ENCODE peak calls at places on chromosomes 2 and 18, in nine cellular contexts. P, B, X, V, Y, U, D, T and N are unnamed samples. For H3K4me1, the result is how much of the 10 kb centered on the place peaks cover.

GRCh38 chr2:21052044-21052443 is 8.2 kb upstream of the APOB start:
- DNase-seq in D (no peak), V (no peak), Y (no peak), T (no peak), U (no peak), X (no peak), B (no peak), P (no peak), N (no peak)

GRCh38 chr2:71538241-71538640 is 84.9 kb downstream of the DYSF start:
- DNase-seq in Y (no peak), X (no peak), V (no peak), D (no peak), B (peak), P (no peak), T (no peak), U (no peak), N (no peak)

GRCh38 chr2:203705184-203705583 is 1.3 kb upstream of the CD28 start:
- DNase-seq in X (no peak), U (no peak), V (no peak), Y (no peak), B (no peak), T (no peak), D (no peak), P (no peak), N (no peak)

GRCh38 chr2:169583494-169583893 is 657 bp upstream of the PPIG start:
- DNase-seq in T (no peak), D (no peak), B (no peak), X (no peak), U (no peak), Y (no peak), V (no peak), P (no peak), N (no peak)

GRCh38 chr2:45282646-45283045 is 273.4 kb upstream of the SIX2 start:
- DNase-seq in U (no peak), T (no peak), P (no peak), V (no peak), X (no peak), Y (no peak), D (no peak), B (no peak), N (no peak)

GRCh38 chr2:237432484-237433092 is 18.6 kb upstream of the COL6A3 start:
- DNase-seq in T (peak), X (peak), D (no peak), Y (no peak), V (no peak), U (no peak), P (peak), B (peak), N (peak)

GRCh38 chr18:35525795-35526475 is 28.2 kb upstream of the INO80C start:
- DNase-seq in T (no peak), P (no peak), U (no peak), D (no peak), X (no peak), B (no peak), Y (no peak), V (no peak), N (peak)

GRCh38 chr18:45957100-45957499 is 10.0 kb downstream of the EPG5 start:
- DNase-seq in U (no peak), D (no peak), P (peak), X (peak), B (no peak), Y (no peak), V (no peak), T (no peak), N (no peak)

GRCh38 chr18:13362617-13363016 is 144.1 kb downstream of the LDLRAD4 start:
- DNase-seq in V (no peak), U (no peak), D (no peak), X (no peak), Y (no peak), T (no peak), B (no peak), P (no peak), N (no peak)

GRCh38 chr18:6139007-6139406 is 243.7 kb upstream of the TMEM200C start:
- DNase-seq in P (no peak), B (no peak), X (no peak), T (no peak), V (no peak), U (no peak), D (no peak), Y (no peak), N (no peak)

GRCh38 chr2:10537522-10538195 is 89.5 kb upstream of the ODC1 start:
- DNase-seq in V (no peak), U (no peak), D (no peak), P (no peak), Y (no peak), X (no peak), B (no peak), T (peak), N (peak)

GRCh38 chr18:37380546-37381110 is 185.0 kb downstream of the CELF4 start:
- DNase-seq in Y (no peak), X (no peak), B (no peak), T (no peak), V (no peak), U (no peak), D (no peak), P (no peak), N (no peak)

GRCh38 chr18:8948471-8949149 is 153.9 kb upstream of the NDUFV2 start:
- DNase-seq in B (no peak), D (no peak), P (peak), V (no peak), Y (no peak), T (no peak), U (no peak), X (peak), N (no peak)

GRCh38 chr18:49723648-49724180 is 89.6 kb downstream of the ACAA2 start:
- DNase-seq in B (no peak), Y (no peak), D (no peak), X (peak), P (peak), V (no peak), T (no peak), U (no peak), N (no peak)

GRCh38 chr2:147297820-147298219 is 547.0 kb upstream of the ACVR2A start:
- DNase-seq in X (no peak), T (no peak), D (no peak), P (no peak), U (no peak), Y (no peak), B (no peak), V (no peak), N (no peak)

GRCh38 chr2:204012081-204012653 is 75.6 kb downstream of the ICOS start:
- DNase-seq in B (no peak), P (no peak), Y (no peak), X (no peak), T (no peak), D (peak), V (no peak), U (peak), N (no peak)

GRCh38 chr18:5464241-5464640 is 79.6 kb downstream of the EPB41L3 start:
- DNase-seq in P (no peak), X (no peak), T (no peak), Y (no peak), V (no peak), U (no peak), D (no peak), B (no peak), N (no peak)

GRCh38 chr2:143745060-143745459 is 615.8 kb downstream of the ARHGAP15 start:
- DNase-seq in B (no peak), V (no peak), T (no peak), U (no peak), P (no peak), D (no peak), X (no peak), Y (no peak), N (no peak)

GRCh38 chr2:241878007-241878970 is 8.8 kb downstream of the RTP5 start:
- DNase-seq in V (peak), D (peak), U (peak), X (peak), P (peak), T (peak), Y (peak), B (peak), N (no peak)

GRCh38 chr18:51614033-51614432 is 416.6 kb upstream of the MEX3C start:
- DNase-seq in D (no peak), U (no peak), X (peak), B (no peak), T (no peak), P (no peak), V (no peak), Y (no peak), N (no peak)

GRCh38 chr2:221570321-221571107 is 1.6 kb downstream of the EPHA4 start:
- DNase-seq in T (no peak), P (peak), X (peak), B (peak), V (no peak), U (no peak), D (peak), Y (no peak), N (peak)

GRCh38 chr18:13435596-13436333 is 217.2 kb downstream of the LDLRAD4 start:
- DNase-seq in P (no peak), B (no peak), U (no peak), X (peak), T (no peak), D (no peak), V (no peak), Y (no peak), N (no peak)

GRCh38 chr2:214529514-214529913 is 118.7 kb downstream of the VWC2L start:
- DNase-seq in P (no peak), X (no peak), U (no peak), V (no peak), D (no peak), T (no peak), Y (no peak), B (no peak), N (no peak)

GRCh38 chr2:27102329-27102728 is 15.8 kb downstream of the KHK start:
- DNase-seq in T (no peak), U (no peak), V (no peak), D (no peak), X (no peak), Y (peak), P (no peak), B (no peak), N (no peak)

GRCh38 chr2:172937884-172938712 is 137.5 kb upstream of the MAP3K20 start:
- DNase-seq in D (no peak), T (no peak), U (no peak), Y (no peak), P (no peak), X (no peak), V (no peak), B (no peak), N (no peak)

GRCh38 chr2:4653989-4654388 is 950.6 kb downstream of the DCDC2C start:
- DNase-seq in Y (no peak), B (no peak), P (no peak), U (no peak), V (no peak), T (no peak), D (no peak), X (no peak), N (no peak)

GRCh38 chr2:190853659-190854386 is 26.8 kb upstream of the GLS start:
- DNase-seq in T (no peak), U (no peak), X (no peak), V (no peak), B (no peak), D (no peak), P (no peak), Y (no peak), N (no peak)

GRCh38 chr2:120436885-120437603 is 91.1 kb downstream of the INHBB start:
- DNase-seq in B (peak), P (peak), V (no peak), D (peak), T (peak), X (peak), Y (no peak), U (peak), N (no peak)

GRCh38 chr18:43620936-43621335 is 343.6 kb upstream of the SYT4 start:
- DNase-seq in V (no peak), T (no peak), Y (no peak), P (peak), X (peak), D (no peak), U (no peak), B (no peak), N (no peak)
- TF ChIP-seq CTCF in V (peak), T (peak), Y (peak), P (peak), X (peak), D (peak), U (peak), B (peak), N (peak)

GRCh38 chr2:104473568-104473967 is 380.3 kb upstream of the POU3F3 start:
- DNase-seq in Y (no peak), V (no peak), D (no peak), B (no peak), P (no peak), U (no peak), T (no peak), X (no peak), N (no peak)

GRCh38 chr2:104476563-104476988 is 377.3 kb upstream of the POU3F3 start:
- DNase-seq in T (no peak), Y (no peak), B (no peak), D (no peak), V (no peak), P (no peak), X (no peak), U (no peak), N (no peak)

GRCh38 chr2:104476075-104476474 is 377.8 kb upstream of the POU3F3 start:
- DNase-seq in T (no peak), X (no peak), P (no peak), V (no peak), D (no peak), Y (no peak), B (no peak), U (no peak), N (no peak)

GRCh38 chr2:104472076-104472475 is 381.8 kb upstream of the POU3F3 start:
- DNase-seq in P (no peak), D (no peak), U (no peak), T (no peak), Y (no peak), X (no peak), B (no peak), V (no peak), N (no peak)

DNA sequence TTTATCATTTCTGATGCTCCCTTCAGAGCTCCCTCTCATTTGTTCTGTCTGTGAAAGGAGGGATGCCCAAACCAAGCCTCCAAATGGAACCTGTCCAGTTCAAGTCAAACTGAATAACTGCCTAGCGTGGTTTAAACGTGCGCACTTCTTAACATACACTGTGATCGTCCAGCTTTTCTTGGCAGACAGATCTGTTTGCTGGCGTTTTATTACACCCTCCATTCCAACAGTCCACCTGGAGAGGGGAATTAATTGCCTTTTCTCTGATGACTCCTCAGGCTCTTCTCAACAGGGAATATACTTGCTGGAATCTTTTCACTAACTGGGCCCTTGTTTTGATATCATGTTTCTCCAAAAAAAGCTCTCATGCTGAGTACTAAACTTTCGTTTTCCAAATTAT is 379.2 kb upstream of the POU3F3 start:
- DNase-seq in X (no peak), B (no peak), U (no peak), D (no peak), V (no peak), Y (no peak), T (no peak), P (no peak), N (no peak)
- H3K4me1 ChIP-seq in X (under half), B (under half), U (under half), D (under half), V (under half), Y (under half), T (under half), P (under half), N (under half)

DNA sequence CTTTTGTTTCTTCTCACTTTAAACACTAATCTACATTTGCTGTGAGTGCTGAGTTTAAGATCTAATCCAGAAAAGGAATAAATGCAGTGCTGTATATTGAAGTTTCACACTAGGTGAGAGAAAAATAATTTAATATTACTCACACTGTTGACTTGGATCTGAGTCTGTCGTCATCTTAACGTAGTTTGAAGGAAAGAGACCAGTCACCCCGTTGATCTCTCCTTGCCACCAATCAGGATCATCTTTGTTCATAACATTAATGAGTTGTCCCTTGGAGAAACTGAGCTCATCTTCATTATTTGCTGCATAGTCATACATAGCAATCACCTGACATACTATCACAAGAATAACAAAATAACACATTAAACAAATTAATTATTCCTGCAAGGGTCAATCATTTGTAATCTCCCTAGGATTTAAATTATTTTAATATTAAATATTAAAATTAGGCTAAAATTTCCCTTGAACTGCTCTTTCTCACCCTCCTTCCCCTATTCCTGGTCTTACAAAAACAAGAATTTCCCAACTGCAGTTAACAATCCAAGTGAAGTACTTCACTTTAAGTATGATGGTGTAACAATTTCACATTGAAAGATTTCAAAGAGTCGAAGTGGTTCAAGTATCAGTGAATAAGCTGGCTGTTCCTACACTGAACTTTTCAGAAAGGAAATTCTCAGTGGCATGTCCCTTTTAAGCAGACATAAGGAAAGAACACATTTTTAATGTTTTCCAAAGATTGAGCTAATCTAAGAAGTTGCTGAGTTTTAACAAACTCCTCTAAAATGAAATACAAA is 71.3 kb downstream of the FAM228A start:
- DNase-seq in V (no peak), X (no peak), T (no peak), U (no peak), Y (no peak), P (peak), B (no peak), D (no peak), N (no peak)
- TF ChIP-seq CTCF in V (no peak), X (no peak), T (no peak), U (no peak), Y (no peak), P (no peak), B (no peak), D (no peak), N (no peak)

GRCh38 chr2:101738649-101739048 is 41.1 kb downstream of the MAP4K4 start:
- DNase-seq in Y (no peak), D (no peak), B (no peak), X (no peak), T (no peak), U (no peak), V (no peak), P (no peak), N (no peak)

GRCh38 chr2:101737478-101738240 is 40.2 kb downstream of the MAP4K4 start:
- DNase-seq in P (no peak), D (no peak), U (no peak), X (no peak), V (no peak), Y (no peak), B (no peak), T (no peak), N (no peak)

GRCh38 chr2:101741775-101742520 is 44.4 kb downstream of the MAP4K4 start:
- DNase-seq in D (peak), U (no peak), Y (no peak), P (no peak), V (no peak), B (peak), T (no peak), X (peak), N (no peak)

GRCh38 chr2:101743288-101743687 is 45.8 kb downstream of the MAP4K4 start:
- DNase-seq in V (no peak), P (no peak), X (no peak), U (no peak), B (no peak), D (no peak), Y (no peak), T (no peak), N (no peak)

DNA sequence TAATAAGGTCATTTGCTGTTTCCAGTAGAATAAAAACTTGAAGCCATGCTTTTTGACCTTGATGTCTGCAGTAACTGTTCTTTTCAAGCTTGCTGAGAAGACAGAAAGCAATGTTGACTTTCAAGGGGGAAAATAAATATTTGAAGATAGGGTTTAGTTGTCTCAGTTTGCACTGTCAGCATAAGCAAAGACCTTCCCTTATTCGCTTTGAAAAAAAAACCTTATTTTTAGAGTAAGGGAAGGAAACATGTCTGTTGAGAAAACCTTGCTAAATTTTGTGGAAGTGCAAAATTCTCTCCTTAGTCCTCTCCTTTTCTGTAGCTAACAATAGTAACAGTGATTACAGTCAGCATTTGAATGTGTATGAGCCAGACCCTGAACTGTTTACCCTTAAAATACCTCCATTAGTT is 43.1 kb downstream of the MAP4K4 start:
- DNase-seq in V (no peak), U (no peak), Y (no peak), B (no peak), X (no peak), D (no peak), T (no peak), P (peak), N (no peak)
- H3K4me1 ChIP-seq in V (half or more), U (under half), Y (half or more), B (under half), X (under half), D (under half), T (half or more), P (under half), N (half or more)

GRCh38 chr18:22108674-22109073 is 60.7 kb upstream of the GATA6 start:
- DNase-seq in V (no peak), D (no peak), U (peak), P (no peak), X (no peak), Y (no peak), T (no peak), B (peak), N (no peak)
- TF ChIP-seq CTCF in V (no peak), D (no peak), U (no peak), P (no peak), X (no peak), Y (no peak), T (no peak), B (peak), N (no peak)